ENCODE peak calls at places on chromosomes 5 and 9, in six cellular contexts. L, U, M, X, E and W are unnamed samples.

GRCh38 chr9:114887963-114888362 is 42.4 kb downstream of the TNFSF8 start:
- DNase-seq in U (no peak), M (no peak), L (no peak), E (no peak), X (no peak), W (no peak)

GRCh38 chr5:134920848-134921575 is 16.1 kb downstream of the PCBD2 start:
- DNase-seq in E (no peak), L (no peak), M (no peak), U (no peak), X (no peak), W (no peak)

GRCh38 chr9:102950341-102950740 is 44.8 kb upstream of the CYLC2 start:
- DNase-seq in L (no peak), M (no peak), E (no peak), U (no peak), X (no peak), W (no peak)

GRCh38 chr9:115058684-115059315 is 59.2 kb downstream of the TNC start:
- DNase-seq in M (no peak), E (no peak), U (no peak), L (no peak), X (no peak), W (no peak)

GRCh38 chr5:83473344-83474169 is 2.0 kb downstream of the VCAN start:
- DNase-seq in U (peak), X (peak), M (peak), L (peak), E (no peak), W (peak)

GRCh38 chr9:31034311-31034710 is 1350.1 kb upstream of the ACO1 start:
- DNase-seq in U (no peak), L (no peak), E (peak), M (no peak), X (no peak), W (no peak)

GRCh38 chr5:37665272-37665671 is 174.6 kb downstream of the GDNF start:
- DNase-seq in U (no peak), X (no peak), M (no peak), L (no peak), E (no peak), W (no peak)

GRCh38 chr5:8949908-8950307 is 596.0 kb downstream of the SEMA5A start:
- DNase-seq in X (no peak), U (no peak), E (no peak), M (peak), L (no peak), W (no peak)

GRCh38 chr9:88076286-88077070 is 61.8 kb downstream of the SPATA31C2 start:
- DNase-seq in E (peak), M (no peak), X (peak), L (peak), U (peak), W (peak)

GRCh38 chr9:126666155-126666803 is 52.6 kb downstream of the LMX1B start:
- DNase-seq in M (peak), E (no peak), U (no peak), X (no peak), L (peak), W (no peak)

GRCh38 chr5:68962632-68963484 is 131.0 kb upstream of the SLC30A5 start:
- DNase-seq in X (peak), L (peak), E (peak), M (no peak), U (peak), W (peak)

GRCh38 chr9:92242115-92242778 is 51.2 kb downstream of the IARS1 start:
- DNase-seq in X (no peak), U (no peak), L (no peak), E (no peak), M (no peak), W (no peak)

GRCh38 chr9:21110708-21111576 is 30.7 kb downstream of the IFNW1 start:
- DNase-seq in L (no peak), X (no peak), E (peak), M (peak), U (peak), W (peak)

GRCh38 chr5:143338658-143339366 is 64.7 kb downstream of the NR3C1 start:
- DNase-seq in M (no peak), L (no peak), X (no peak), U (no peak), E (no peak), W (no peak)

GRCh38 chr5:105708442-105708841 is 1962.3 kb downstream of the EFNA5 start:
- DNase-seq in M (no peak), L (no peak), X (no peak), E (no peak), U (no peak), W (no peak)

GRCh38 chr9:3894764-3895163 is 369.0 kb upstream of the RFX3 start:
- DNase-seq in U (no peak), E (no peak), M (no peak), L (no peak), X (no peak), W (no peak)

GRCh38 chr9:75979362-75979761 is 88.9 kb downstream of the PCSK5 start:
- DNase-seq in X (no peak), E (peak), L (no peak), M (no peak), U (no peak), W (no peak)

GRCh38 chr9:99999797-100000196 is 93.3 kb downstream of the STX17 start:
- DNase-seq in E (no peak), L (no peak), U (no peak), X (no peak), M (no peak), W (no peak)

GRCh38 chr5:96247097-96247675 is 185.9 kb downstream of the PCSK1 start:
- DNase-seq in L (no peak), E (no peak), M (no peak), X (no peak), U (no peak), W (no peak)

GRCh38 chr9:71652480-71652879 is 115.8 kb downstream of the CEMIP2 start:
- DNase-seq in M (no peak), E (no peak), L (no peak), U (no peak), X (no peak), W (no peak)

GRCh38 chr5:149310488-149310887 is 34.8 kb upstream of the GRPEL2 start:
- DNase-seq in M (no peak), E (no peak), U (no peak), X (no peak), L (no peak), W (no peak)

GRCh38 chr5:180068519-180069090 is 3.0 kb downstream of the RNF130 start:
- DNase-seq in M (no peak), L (no peak), E (no peak), X (no peak), U (no peak), W (no peak)

GRCh38 chr5:31502506-31502905 is 29.4 kb downstream of the DROSHA start:
- DNase-seq in E (no peak), U (no peak), M (no peak), L (no peak), X (no peak), W (no peak)

GRCh38 chr9:120942186-120943001 is 15.8 kb upstream of the TRAF1 start:
- DNase-seq in X (no peak), U (no peak), E (no peak), M (no peak), L (no peak), W (no peak)

GRCh38 chr5:13480834-13481233 is 463.7 kb downstream of the DNAH5 start:
- DNase-seq in M (no peak), U (no peak), E (no peak), X (no peak), L (no peak), W (no peak)

GRCh38 chr9:127426756-127427155 is 2.6 kb downstream of the ZNF79 start:
- DNase-seq in X (no peak), E (no peak), M (no peak), U (no peak), L (no peak), W (no peak)

GRCh38 chr9:21611896-21612295 is 129.8 kb upstream of the IFNE start:
- DNase-seq in L (no peak), M (no peak), U (peak), E (no peak), X (no peak), W (no peak)

GRCh38 chr9:98085955-98086354 is 29.4 kb downstream of the NANS start:
- DNase-seq in X (peak), U (no peak), M (no peak), E (no peak), L (peak), W (no peak)

GRCh38 chr5:102850503-102850902 is 95.4 kb downstream of the PAM start:
- DNase-seq in M (no peak), U (no peak), X (no peak), E (no peak), L (no peak), W (no peak)

GRCh38 chr9:15187589-15187988 is 119.4 kb downstream of the TTC39B start:
- DNase-seq in M (no peak), X (no peak), U (no peak), L (no peak), E (no peak), W (no peak)

GRCh38 chr5:149737355-149737754 is 7.2 kb downstream of the PPARGC1B start:
- DNase-seq in E (no peak), M (no peak), U (no peak), L (no peak), X (no peak), W (no peak)

GRCh38 chr5:54302267-54302687 is 8.1 kb downstream of the ARL15 start:
- DNase-seq in M (no peak), X (no peak), E (no peak), L (no peak), U (no peak), W (no peak)

GRCh38 chr5:73213566-73213998 is 40.6 kb downstream of the TMEM174 start:
- DNase-seq in U (no peak), M (peak), E (no peak), X (no peak), L (no peak), W (no peak)

GRCh38 chr9:112334319-112334828 is 955 bp upstream of the PTBP3 start:
- DNase-seq in U (no peak), M (no peak), L (peak), E (peak), X (no peak), W (no peak)
- TF ChIP-seq ZNF274 in U (no peak), M (no peak), L (no peak), E (no peak), X (no peak), W (no peak)

DNA sequence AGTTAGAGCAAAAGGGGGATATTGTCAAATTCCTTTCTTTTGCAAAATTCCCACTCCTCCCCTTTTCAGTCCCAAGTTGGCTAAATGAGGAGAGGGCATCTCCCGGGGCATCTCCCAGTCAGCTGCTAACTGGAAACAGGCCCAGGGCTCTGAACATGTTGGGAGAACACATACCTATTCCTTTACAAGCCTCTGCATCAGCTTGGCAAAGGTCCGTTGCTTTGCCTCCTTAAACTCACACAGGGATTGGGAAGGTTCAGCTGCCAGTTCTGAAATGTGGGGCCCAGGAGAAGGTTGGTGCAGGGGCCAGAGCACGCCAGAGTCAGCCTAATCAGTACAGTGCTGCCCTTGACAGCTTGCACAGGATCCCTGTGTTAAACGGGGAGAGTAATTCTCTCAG is 11.0 kb upstream of the DMRT3 start:
- DNase-seq in U (no peak), L (no peak), M (no peak), E (no peak), X (no peak), W (no peak)
- TF ChIP-seq ZNF274 in U (no peak), L (no peak), M (no peak), E (no peak), X (no peak), W (no peak)

GRCh38 chr5:64869419-64869818 is 100.7 kb downstream of the CWC27 start:
- DNase-seq in M (no peak), U (peak), E (no peak), X (no peak), L (no peak), W (no peak)
- TF ChIP-seq ZNF274 in M (no peak), U (no peak), E (no peak), X (no peak), L (no peak), W (no peak)

GRCh38 chr5:154820383-154820782 is 30.0 kb downstream of the FAXDC2 start:
- DNase-seq in M (no peak), U (no peak), X (no peak), L (no peak), E (no peak), W (no peak)
- TF ChIP-seq ZNF274 in M (no peak), U (no peak), X (no peak), L (no peak), E (no peak), W (no peak)

GRCh38 chr5:132413567-132413966 is 44.1 kb downstream of the SLC22A5 start:
- DNase-seq in M (no peak), X (no peak), L (no peak), E (no peak), U (no peak), W (no peak)

GRCh38 chr5:132408965-132409364 is 39.5 kb downstream of the SLC22A5 start:
- DNase-seq in X (no peak), M (no peak), E (peak), U (no peak), L (no peak), W (no peak)

GRCh38 chr5:132410451-132411381 is 41.2 kb downstream of the SLC22A5 start:
- DNase-seq in X (no peak), E (peak), M (no peak), U (no peak), L (peak), W (peak)

GRCh38 chr5:132408456-132408855 is 38.9 kb downstream of the SLC22A5 start:
- DNase-seq in X (no peak), M (no peak), L (no peak), E (no peak), U (no peak), W (no peak)

GRCh38 chr5:132411382-132411925 is 41.9 kb downstream of the SLC22A5 start:
- DNase-seq in U (no peak), M (no peak), X (no peak), L (no peak), E (no peak), W (no peak)
- TF ChIP-seq ZNF274 in U (no peak), M (no peak), X (no peak), L (no peak), E (no peak), W (no peak)